ENCODE peak calls at places on chromosomes 1 and 21, in four cellular contexts. One of them, this sample, is unnamed.

GRCh38 chr1:21325231-21325718 is 35.0 kb upstream of the ECE1 start:
- DNase-seq in H9: no peak
- DNase-seq in H1: no peak
- DNase-seq in IMR-90: no peak
- DNase-seq in this sample: no peak

GRCh38 chr1:213244664-213245091 is 193.6 kb downstream of the RPS6KC1 start:
- DNase-seq in H1: no peak
- DNase-seq in H9: no peak
- DNase-seq in IMR-90: peak; percentile 65
- DNase-seq in this sample: peak; percentile 45

GRCh38 chr1:71660417-71660816 is 579.6 kb upstream of the ZRANB2 start:
- DNase-seq in IMR-90: peak; percentile 60
- DNase-seq in H9: no peak
- DNase-seq in H1: no peak
- DNase-seq in this sample: no peak

GRCh38 chr1:11800756-11801433 is 4.9 kb downstream of the MTHFR start:
- DNase-seq in H1: no peak
- DNase-seq in H9: no peak
- DNase-seq in IMR-90: no peak
- DNase-seq in this sample: no peak

GRCh38 chr1:237045278-237046016 is 3.5 kb downstream of the RYR2 start:
- DNase-seq in IMR-90: no peak
- DNase-seq in H1: no peak
- DNase-seq in H9: no peak
- DNase-seq in this sample: peak; percentile 78

GRCh38 chr1:175162955-175163354 is 29.6 kb downstream of the KIAA0040 start:
- DNase-seq in IMR-90: no peak
- DNase-seq in H9: no peak
- DNase-seq in H1: no peak
- DNase-seq in this sample: no peak

GRCh38 chr21:33123396-33124120 is 53.6 kb downstream of the OLIG1 start:
- DNase-seq in IMR-90: no peak
- DNase-seq in H9: no peak
- DNase-seq in H1: no peak
- DNase-seq in this sample: peak; percentile 26

GRCh38 chr1:162285149-162285561 is 91.5 kb downstream of the SPATA46 start:
- DNase-seq in H1: no peak
- DNase-seq in H9: no peak
- DNase-seq in IMR-90: no peak
- DNase-seq in this sample: peak; percentile 26

GRCh38 chr1:29379438-29380073 is 143.2 kb downstream of the PTPRU start:
- DNase-seq in IMR-90: peak; percentile 38
- DNase-seq in H9: peak; percentile 61
- DNase-seq in H1: peak; percentile 44
- DNase-seq in this sample: peak; percentile 87

GRCh38 chr1:80101159-80101558 is 1094.6 kb upstream of the ADGRL4 start:
- DNase-seq in H9: no peak
- DNase-seq in H1: no peak
- DNase-seq in IMR-90: no peak
- DNase-seq in this sample: no peak

GRCh38 chr1:157359309-157360020 is 192.8 kb downstream of the FCRL5 start:
- DNase-seq in IMR-90: no peak
- DNase-seq in H1: no peak
- DNase-seq in H9: no peak
- DNase-seq in this sample: no peak

GRCh38 chr1:40479156-40479555 is 2.1 kb downstream of the ZFP69 start:
- DNase-seq in IMR-90: no peak
- DNase-seq in H1: no peak
- DNase-seq in H9: no peak
- DNase-seq in this sample: no peak

GRCh38 chr1:66998972-66999371 is 55.0 kb downstream of the SLC35D1 start:
- DNase-seq in H1: no peak
- DNase-seq in H9: no peak
- DNase-seq in IMR-90: peak; percentile 38
- DNase-seq in this sample: no peak

GRCh38 chr1:227213426-227213825 is 104.9 kb downstream of the CDC42BPA start:
- DNase-seq in H1: no peak
- DNase-seq in H9: no peak
- DNase-seq in IMR-90: no peak
- DNase-seq in this sample: no peak
- H2BK5ac ChIP-seq in H1: no peak overlapping the region
- H2BK5ac ChIP-seq in H9: no peak overlapping the region
- H2BK5ac ChIP-seq in IMR-90: no peak overlapping the region
- H2BK5ac ChIP-seq in this sample: no peak overlapping the region

GRCh38 chr1:167772436-167772835 is 50.7 kb downstream of the MPZL1 start:
- DNase-seq in H1: no peak
- DNase-seq in H9: no peak
- DNase-seq in IMR-90: no peak
- DNase-seq in this sample: no peak
- H4K5ac ChIP-seq in H1: no peak overlapping the region
- H4K5ac ChIP-seq in H9: no peak overlapping the region
- H4K5ac ChIP-seq in IMR-90: no peak overlapping the region
- H4K5ac ChIP-seq in this sample: no peak overlapping the region

DNA sequence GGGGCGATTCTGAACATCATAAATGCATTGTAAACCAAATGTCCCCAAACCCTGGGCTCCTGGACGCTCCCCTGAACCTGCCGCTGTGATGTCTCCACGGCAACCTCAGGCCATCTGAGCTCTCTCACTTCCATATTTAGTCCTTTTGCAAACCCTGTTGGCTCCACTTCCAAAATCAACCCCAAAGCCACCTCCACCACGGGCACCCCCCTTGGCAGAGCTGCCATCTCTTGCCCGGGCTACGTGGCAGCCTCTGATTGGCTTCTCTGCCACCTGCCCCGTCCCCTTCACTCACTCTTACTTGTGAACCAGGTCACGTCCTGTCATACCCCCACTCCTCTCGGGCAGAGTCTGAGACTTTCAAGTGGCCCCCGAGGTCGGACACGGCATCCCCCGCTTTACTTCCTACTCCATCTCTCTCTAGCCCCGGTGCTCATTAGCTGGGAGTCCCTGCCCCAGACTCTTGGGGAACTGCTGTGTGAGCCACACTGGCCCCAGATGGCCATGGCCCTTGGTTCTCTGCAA is 15.8 kb downstream of the PRXL2B start:
- DNase-seq in H1: no peak
- DNase-seq in IMR-90: no peak
- DNase-seq in H9: no peak
- DNase-seq in this sample: no peak
- H3K27me3 ChIP-seq in H1: no peaks in the 10 kb centered on the region
- H3K27me3 ChIP-seq in IMR-90: no peaks in the 10 kb centered on the region
- H3K27me3 ChIP-seq in H9: no peaks in the 10 kb centered on the region
- H3K27me3 ChIP-seq in this sample: no peaks in the 10 kb centered on the region

GRCh38 chr1:31789259-31790065 is 25.3 kb upstream of the ADGRB2 start:
- DNase-seq in H1: peak; percentile 60
- DNase-seq in H9: peak; percentile 96
- DNase-seq in IMR-90: peak; percentile 82
- DNase-seq in this sample: peak; percentile 94

GRCh38 chr1:31787261-31787660 is 23.1 kb upstream of the ADGRB2 start:
- DNase-seq in IMR-90: no peak
- DNase-seq in H1: no peak
- DNase-seq in H9: peak; percentile 23
- DNase-seq in this sample: no peak

GRCh38 chr1:31787786-31788137 is 23.6 kb upstream of the ADGRB2 start:
- DNase-seq in H1: no peak
- DNase-seq in H9: no peak
- DNase-seq in IMR-90: no peak
- DNase-seq in this sample: no peak

GRCh38 chr1:31788825-31789256 is 24.7 kb upstream of the ADGRB2 start:
- DNase-seq in IMR-90: peak; percentile 83
- DNase-seq in H9: no peak
- DNase-seq in H1: no peak
- DNase-seq in this sample: peak; percentile 71

GRCh38 chr1:31788138-31788824 is 24.1 kb upstream of the ADGRB2 start:
- DNase-seq in H9: peak; percentile 95
- DNase-seq in H1: peak; percentile 77
- DNase-seq in IMR-90: peak; percentile 89
- DNase-seq in this sample: peak; percentile 96
- H2BK5ac ChIP-seq in H9: no peak overlapping the region
- H2BK5ac ChIP-seq in H1: peak overlapping the region; percentile 85
- H2BK5ac ChIP-seq in IMR-90: peak overlapping the region; percentile 66
- H2BK5ac ChIP-seq in this sample: peak overlapping the region; percentile 81

GRCh38 chr1:16450863-16451481 is 10.4 kb downstream of the NECAP2 start:
- DNase-seq in H9: no peak
- DNase-seq in H1: no peak
- DNase-seq in IMR-90: no peak
- DNase-seq in this sample: no peak
- H4K5ac ChIP-seq in H9: no peak overlapping the region
- H4K5ac ChIP-seq in H1: no peak overlapping the region
- H4K5ac ChIP-seq in IMR-90: no peak overlapping the region
- H4K5ac ChIP-seq in this sample: no peak overlapping the region

DNA sequence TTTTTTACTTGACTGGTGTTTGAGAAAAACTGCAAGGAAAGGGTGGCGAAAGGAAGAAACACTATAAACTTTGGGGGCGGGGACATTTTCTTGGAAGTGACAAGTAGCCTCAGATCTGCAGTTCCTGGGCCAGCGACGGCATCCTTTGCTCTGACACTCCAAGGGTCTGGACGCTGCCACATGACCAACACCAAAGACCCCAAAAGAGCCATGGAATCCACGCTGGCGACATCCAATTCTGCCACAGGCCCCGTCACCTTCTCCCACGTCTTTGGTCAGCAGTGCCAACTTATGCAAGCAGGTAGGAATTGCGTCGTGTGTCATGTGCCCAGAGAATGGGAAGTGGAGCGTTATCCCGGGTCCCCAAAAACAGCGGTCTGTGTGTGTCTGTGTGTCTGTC is 193.5 kb downstream of the PRDM2 start:
- DNase-seq in IMR-90: no peak
- DNase-seq in H9: no peak
- DNase-seq in H1: no peak
- DNase-seq in this sample: no peak
- H3K27me3 ChIP-seq in IMR-90: no peaks in the 10 kb centered on the region
- H3K27me3 ChIP-seq in H9: peaks cover 27% of the 10 kb centered on the region
- H3K27me3 ChIP-seq in H1: peaks cover 31% of the 10 kb centered on the region
- H3K27me3 ChIP-seq in this sample: peaks cover 39% of the 10 kb centered on the region

GRCh38 chr1:117241512-117241911 is 30.8 kb upstream of the VTCN1 start:
- DNase-seq in IMR-90: no peak
- DNase-seq in H9: no peak
- DNase-seq in H1: no peak
- DNase-seq in this sample: no peak

GRCh38 chr1:117235863-117236465 is 25.2 kb upstream of the VTCN1 start:
- DNase-seq in IMR-90: no peak
- DNase-seq in H1: no peak
- DNase-seq in H9: no peak
- DNase-seq in this sample: no peak

GRCh38 chr1:117239467-117239866 is 28.7 kb upstream of the VTCN1 start:
- DNase-seq in IMR-90: no peak
- DNase-seq in H1: no peak
- DNase-seq in H9: no peak
- DNase-seq in this sample: no peak

GRCh38 chr1:117240547-117240946 is 29.8 kb upstream of the VTCN1 start:
- DNase-seq in IMR-90: peak; percentile 6
- DNase-seq in H1: no peak
- DNase-seq in H9: no peak
- DNase-seq in this sample: no peak

DNA sequence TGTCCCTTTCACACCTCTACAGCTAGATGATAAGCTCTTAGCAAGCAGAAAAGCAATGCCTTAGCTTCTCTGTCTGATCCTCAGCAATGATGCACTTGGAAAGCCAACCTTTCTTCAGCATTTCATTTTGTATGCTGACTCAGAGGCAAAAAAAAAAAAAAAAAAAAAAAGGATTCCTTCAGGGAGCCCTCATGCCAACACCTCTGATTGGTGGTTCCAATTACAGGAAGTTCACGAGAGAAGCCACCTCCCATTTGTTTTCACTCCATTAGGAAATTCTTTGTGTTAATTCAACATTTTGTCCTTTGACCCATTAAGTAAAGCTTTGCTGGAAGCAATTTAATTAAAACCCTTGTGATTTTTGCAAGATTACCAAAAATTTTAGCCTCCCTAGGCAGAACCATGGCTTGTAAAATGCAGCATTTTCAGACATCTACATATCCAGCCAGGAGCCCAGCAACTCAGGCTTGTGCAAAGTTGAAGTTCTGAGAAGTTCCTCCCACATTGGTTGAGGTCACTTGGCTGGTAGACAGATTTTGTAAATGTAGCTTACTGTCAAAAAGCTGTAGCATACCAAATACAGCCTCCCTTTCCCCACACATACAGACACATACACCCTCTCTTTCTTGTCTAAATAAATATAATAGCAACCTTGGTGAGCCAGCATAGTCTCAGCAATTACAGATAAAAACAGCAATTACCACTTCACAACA is 27.1 kb upstream of the VTCN1 start:
- DNase-seq in H9: no peak
- DNase-seq in H1: no peak
- DNase-seq in IMR-90: no peak
- DNase-seq in this sample: peak; percentile 71
- H2BK5ac ChIP-seq in H9: no peak overlapping the region
- H2BK5ac ChIP-seq in H1: peak overlapping the region; percentile 30
- H2BK5ac ChIP-seq in IMR-90: no peak overlapping the region
- H2BK5ac ChIP-seq in this sample: no peak overlapping the region

GRCh38 chr1:172446547-172446946 is 2.7 kb upstream of the PIGC start:
- DNase-seq in H1: no peak
- DNase-seq in IMR-90: no peak
- DNase-seq in H9: no peak
- DNase-seq in this sample: no peak
- H4K5ac ChIP-seq in H1: no peak overlapping the region
- H4K5ac ChIP-seq in IMR-90: no peak overlapping the region
- H4K5ac ChIP-seq in H9: no peak overlapping the region
- H4K5ac ChIP-seq in this sample: no peak overlapping the region

DNA sequence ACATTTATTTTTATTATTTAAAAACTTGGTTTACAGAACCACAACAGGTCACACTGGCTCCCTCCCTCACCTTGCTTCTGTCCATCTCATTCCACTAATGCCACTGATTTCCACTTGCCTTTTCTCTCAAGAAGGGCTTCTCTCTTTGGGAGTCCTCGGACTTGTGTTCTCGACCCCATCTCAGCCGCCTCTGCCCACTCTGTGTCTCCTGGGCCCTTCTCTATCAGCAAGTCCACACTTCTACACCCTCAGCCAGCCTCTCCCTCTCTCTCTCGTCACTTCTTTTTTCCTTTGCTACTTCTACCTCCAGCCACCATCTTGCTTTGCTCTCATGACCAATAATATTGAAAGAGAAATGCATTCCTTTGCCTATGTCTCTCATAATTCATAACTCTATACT is 129.4 kb downstream of the HMGB4 start:
- DNase-seq in IMR-90: no peak
- DNase-seq in H1: no peak
- DNase-seq in H9: no peak
- DNase-seq in this sample: no peak
- H3K27me3 ChIP-seq in IMR-90: no peaks in the 10 kb centered on the region
- H3K27me3 ChIP-seq in H1: no peaks in the 10 kb centered on the region
- H3K27me3 ChIP-seq in H9: no peaks in the 10 kb centered on the region
- H3K27me3 ChIP-seq in this sample: no peaks in the 10 kb centered on the region

This sample was measured in mesendoderm.